ENCODE peak calls at places on chromosomes 11 and 22, in ten cellular contexts. One of them, this sample, is unnamed.

GRCh38 chr22:39234867-39235687 is 9.7 kb downstream of the PDGFB start:
- DNase-seq in GM23248: no peak
- DNase-seq in astrocyte: no peak
- DNase-seq in adrenal gland: no peak
- DNase-seq in IMR-90: no peak
- DNase-seq in epithelial cell of proximal tubule: no peak
- DNase-seq in ovary: no peak
- DNase-seq in lung: no peak
- DNase-seq in ELF-1: no peak
- DNase-seq in EH: no peak
- DNase-seq in this sample: no peak

GRCh38 chr11:12704049-12704448 is 29.8 kb downstream of the TEAD1 start:
- DNase-seq in GM23248: no peak
- DNase-seq in astrocyte: peak
- DNase-seq in adrenal gland: no peak
- DNase-seq in IMR-90: peak
- DNase-seq in epithelial cell of proximal tubule: no peak
- DNase-seq in ovary: no peak
- DNase-seq in lung: no peak
- DNase-seq in ELF-1: no peak
- DNase-seq in EH: peak
- DNase-seq in this sample: no peak

GRCh38 chr11:2990617-2991476 is 1.3 kb downstream of the NAP1L4 start:
- DNase-seq in GM23248: peak
- DNase-seq in astrocyte: no peak
- DNase-seq in adrenal gland: no peak
- DNase-seq in IMR-90: no peak
- DNase-seq in epithelial cell of proximal tubule: no peak
- DNase-seq in ovary: no peak
- DNase-seq in lung: no peak
- DNase-seq in ELF-1: peak
- DNase-seq in EH: peak
- DNase-seq in this sample: no peak

GRCh38 chr11:72039108-72039850 is 40.6 kb downstream of the IL18BP start:
- DNase-seq in GM23248: peak
- DNase-seq in astrocyte: peak
- DNase-seq in adrenal gland: peak
- DNase-seq in IMR-90: peak
- DNase-seq in epithelial cell of proximal tubule: no peak
- DNase-seq in ovary: peak
- DNase-seq in lung: peak
- DNase-seq in ELF-1: no peak
- DNase-seq in EH: peak
- DNase-seq in this sample: no peak

GRCh38 chr11:125190549-125190948 is 26.0 kb downstream of the PKNOX2 start:
- DNase-seq in GM23248: no peak
- DNase-seq in astrocyte: no peak
- DNase-seq in adrenal gland: no peak
- DNase-seq in IMR-90: no peak
- DNase-seq in epithelial cell of proximal tubule: no peak
- DNase-seq in ovary: no peak
- DNase-seq in lung: no peak
- DNase-seq in ELF-1: no peak
- DNase-seq in EH: no peak
- DNase-seq in this sample: no peak

GRCh38 chr11:129785383-129786111 is 30.1 kb upstream of the TMEM45B start:
- DNase-seq in GM23248: peak
- DNase-seq in astrocyte: no peak
- DNase-seq in adrenal gland: no peak
- DNase-seq in IMR-90: peak
- DNase-seq in epithelial cell of proximal tubule: no peak
- DNase-seq in ovary: no peak
- DNase-seq in lung: no peak
- DNase-seq in ELF-1: peak
- DNase-seq in EH: peak
- DNase-seq in this sample: no peak

GRCh38 chr11:30789270-30789669 is 203.1 kb upstream of the MPPED2 start:
- DNase-seq in GM23248: peak
- DNase-seq in astrocyte: peak
- DNase-seq in adrenal gland: no peak
- DNase-seq in IMR-90: peak
- DNase-seq in epithelial cell of proximal tubule: peak
- DNase-seq in ovary: no peak
- DNase-seq in lung: no peak
- DNase-seq in ELF-1: no peak
- DNase-seq in EH: peak
- DNase-seq in this sample: no peak

GRCh38 chr11:1369371-1370005 is 20.2 kb upstream of the BRSK2 start:
- DNase-seq in GM23248: no peak
- DNase-seq in astrocyte: no peak
- DNase-seq in adrenal gland: no peak
- DNase-seq in IMR-90: no peak
- DNase-seq in epithelial cell of proximal tubule: no peak
- DNase-seq in ovary: no peak
- DNase-seq in lung: no peak
- DNase-seq in ELF-1: no peak
- DNase-seq in EH: no peak
- DNase-seq in this sample: peak

GRCh38 chr11:18802381-18803257 is 11.0 kb upstream of the PTPN5 start:
- DNase-seq in GM23248: peak
- DNase-seq in astrocyte: peak
- DNase-seq in adrenal gland: peak
- DNase-seq in IMR-90: peak
- DNase-seq in epithelial cell of proximal tubule: peak
- DNase-seq in ovary: no peak
- DNase-seq in lung: peak
- DNase-seq in ELF-1: peak
- DNase-seq in EH: peak
- DNase-seq in this sample: no peak

GRCh38 chr22:46695346-46696224 is 42.5 kb downstream of the CERK start:
- DNase-seq in GM23248: no peak
- DNase-seq in astrocyte: no peak
- DNase-seq in adrenal gland: no peak
- DNase-seq in IMR-90: no peak
- DNase-seq in epithelial cell of proximal tubule: no peak
- DNase-seq in ovary: no peak
- DNase-seq in lung: no peak
- DNase-seq in ELF-1: no peak
- DNase-seq in EH: no peak
- DNase-seq in this sample: peak

GRCh38 chr11:133900176-133901105 is 55.1 kb upstream of the SPATA19 start:
- DNase-seq in GM23248: no peak
- DNase-seq in astrocyte: no peak
- DNase-seq in adrenal gland: peak
- DNase-seq in IMR-90: no peak
- DNase-seq in epithelial cell of proximal tubule: no peak
- DNase-seq in ovary: no peak
- DNase-seq in lung: no peak
- DNase-seq in ELF-1: no peak
- DNase-seq in EH: no peak
- DNase-seq in this sample: peak

GRCh38 chr11:13669544-13670488 is 1.3 kb downstream of the FAR1 start:
- DNase-seq in GM23248: peak
- DNase-seq in astrocyte: no peak
- DNase-seq in adrenal gland: no peak
- DNase-seq in IMR-90: no peak
- DNase-seq in epithelial cell of proximal tubule: no peak
- DNase-seq in ovary: no peak
- DNase-seq in lung: no peak
- DNase-seq in ELF-1: no peak
- DNase-seq in EH: peak
- DNase-seq in this sample: no peak

GRCh38 chr22:39946571-39947407 is 13.4 kb upstream of the TMA7B start:
- DNase-seq in GM23248: no peak
- DNase-seq in astrocyte: no peak
- DNase-seq in adrenal gland: no peak
- DNase-seq in IMR-90: no peak
- DNase-seq in epithelial cell of proximal tubule: no peak
- DNase-seq in ovary: no peak
- DNase-seq in lung: no peak
- DNase-seq in ELF-1: peak
- DNase-seq in EH: no peak
- DNase-seq in this sample: no peak

GRCh38 chr22:22569218-22569617 is 10.2 kb upstream of the PRAME start:
- DNase-seq in GM23248: no peak
- DNase-seq in astrocyte: no peak
- DNase-seq in adrenal gland: no peak
- DNase-seq in IMR-90: no peak
- DNase-seq in epithelial cell of proximal tubule: no peak
- DNase-seq in ovary: no peak
- DNase-seq in lung: no peak
- DNase-seq in ELF-1: no peak
- DNase-seq in EH: no peak
- DNase-seq in this sample: no peak

GRCh38 chr11:73578786-73579185 is 19.1 kb downstream of the FAM168A start:
- DNase-seq in GM23248: no peak
- DNase-seq in astrocyte: no peak
- DNase-seq in adrenal gland: no peak
- DNase-seq in IMR-90: no peak
- DNase-seq in epithelial cell of proximal tubule: no peak
- DNase-seq in ovary: no peak
- DNase-seq in lung: no peak
- DNase-seq in ELF-1: no peak
- DNase-seq in EH: peak
- DNase-seq in this sample: no peak

GRCh38 chr22:43481528-43482309 is 69.9 kb downstream of the MPPED1 start:
- DNase-seq in GM23248: no peak
- DNase-seq in astrocyte: no peak
- DNase-seq in adrenal gland: no peak
- DNase-seq in IMR-90: no peak
- DNase-seq in epithelial cell of proximal tubule: no peak
- DNase-seq in ovary: no peak
- DNase-seq in lung: no peak
- DNase-seq in ELF-1: peak
- DNase-seq in EH: no peak
- DNase-seq in this sample: no peak

GRCh38 chr11:67311051-67311555 is 7.8 kb downstream of the SSH3 start:
- DNase-seq in GM23248: no peak
- DNase-seq in astrocyte: no peak
- DNase-seq in adrenal gland: no peak
- DNase-seq in IMR-90: no peak
- DNase-seq in epithelial cell of proximal tubule: no peak
- DNase-seq in ovary: no peak
- DNase-seq in lung: no peak
- DNase-seq in ELF-1: no peak
- DNase-seq in EH: no peak
- DNase-seq in this sample: peak